ENCODE peak calls at places on chromosome 3, in four cellular contexts. S, E, L and H are unnamed samples.

GRCh38 chr3:61560452-61561373 is 658 bp upstream of the PTPRG start:
- DNase-seq in S (peak; percentile 95), E (no peak), L (peak; percentile 87), H (peak; percentile 88)

GRCh38 chr3:112327371-112327951 is 5.5 kb upstream of the CD200 start:
- DNase-seq in S (no peak), E (peak; percentile 69), L (no peak), H (no peak)

GRCh38 chr3:21643752-21644151 is 107.3 kb downstream of the ZNF385D start:
- DNase-seq in S (no peak), E (no peak), L (no peak), H (no peak)

GRCh38 chr3:60435941-60436650 is 815.2 kb downstream of the FHIT start:
- DNase-seq in S (no peak), E (no peak), L (no peak), H (no peak)

GRCh38 chr3:175748087-175748732 is 889.1 kb downstream of the NAALADL2 start:
- DNase-seq in S (no peak), E (peak; percentile 91), L (no peak), H (no peak)

GRCh38 chr3:70000563-70001081 is 1.1 kb downstream of the SAMMSON start:
- DNase-seq in S (no peak), E (peak; percentile 5), L (no peak), H (no peak)

GRCh38 chr3:126179825-126180476 is 435 bp downstream of the ALDH1L1 start:
- DNase-seq in S (peak; percentile 85), E (no peak), L (peak; percentile 51), H (peak; percentile 67)

GRCh38 chr3:32447865-32448400 is 54.7 kb downstream of the CMTM6 start:
- DNase-seq in S (no peak), E (no peak), L (no peak), H (no peak)

GRCh38 chr3:191372122-191372521 is 41.8 kb upstream of the UTS2B start:
- DNase-seq in S (no peak), E (no peak), L (no peak), H (no peak)

GRCh38 chr3:133303430-133303829 is 96.4 kb upstream of the BFSP2 start:
- DNase-seq in S (no peak), E (no peak), L (no peak), H (no peak)

GRCh38 chr3:17132286-17133115 is 247.7 kb downstream of the PLCL2 start:
- DNase-seq in S (no peak), E (no peak), L (no peak), H (no peak)

GRCh38 chr3:108127301-108127988 is 36.6 kb upstream of the CD47 start:
- DNase-seq in S (no peak), E (no peak), L (no peak), H (no peak)

GRCh38 chr3:108125151-108125540 is 34.3 kb upstream of the CD47 start:
- DNase-seq in S (no peak), E (no peak), L (no peak), H (no peak)

GRCh38 chr3:108124337-108125150 is 33.7 kb upstream of the CD47 start:
- DNase-seq in S (no peak), E (no peak), L (no peak), H (no peak)

GRCh38 chr3:108125550-108126071 is 34.8 kb upstream of the CD47 start:
- DNase-seq in S (no peak), E (no peak), L (no peak), H (no peak)

DNA sequence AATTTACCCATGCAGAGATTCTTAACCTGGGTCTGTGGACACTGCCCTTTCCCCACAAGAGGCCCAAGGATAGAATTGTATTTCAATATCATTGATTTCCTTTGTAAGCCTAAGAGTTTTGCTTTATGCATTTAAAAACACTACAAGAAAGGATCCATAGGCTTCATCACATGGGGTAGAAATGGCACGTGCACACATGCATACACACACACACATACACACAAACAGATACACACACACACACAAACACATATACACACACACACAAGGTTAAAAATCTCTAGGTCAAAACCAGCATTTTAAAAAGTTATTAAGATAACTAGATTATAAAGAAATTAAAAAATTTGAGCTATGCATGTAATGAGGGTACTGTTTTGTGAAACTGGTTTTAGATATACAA is 35.5 kb upstream of the CD47 start:
- DNase-seq in S (no peak), E (no peak), L (no peak), H (no peak)
- H3K4me1 ChIP-seq in S (no peaks in the 10 kb centered on the region), E (peaks cover 15% of the 10 kb centered on the region), L (peaks cover 8% of the 10 kb centered on the region), H (peaks cover 6% of the 10 kb centered on the region)

DNA sequence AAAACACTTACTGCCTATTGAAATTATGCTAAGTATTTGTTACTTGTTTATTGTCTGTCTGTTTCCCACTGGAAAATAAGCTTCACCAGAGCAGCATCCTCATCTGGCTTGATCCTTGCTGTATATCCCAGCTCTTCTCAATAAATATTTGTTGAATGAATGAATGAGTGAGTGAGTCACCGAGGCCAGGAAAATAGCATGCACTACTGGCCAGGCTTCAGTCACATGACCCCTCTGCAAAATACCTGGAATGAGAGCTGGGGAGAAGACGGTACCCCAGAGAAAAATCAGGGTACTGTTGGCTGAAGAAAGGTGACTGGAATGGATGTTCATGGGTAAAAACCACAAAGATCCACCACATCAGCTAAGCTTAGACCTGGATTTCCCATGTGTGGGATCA is 331.9 kb downstream of the SHQ1 start:
- DNase-seq in S (no peak), E (peak; percentile 28), L (no peak), H (no peak)
- H3K4me1 ChIP-seq in S (no peaks in the 10 kb centered on the region), E (peaks cover 28% of the 10 kb centered on the region), L (no peaks in the 10 kb centered on the region), H (no peaks in the 10 kb centered on the region)

DNA sequence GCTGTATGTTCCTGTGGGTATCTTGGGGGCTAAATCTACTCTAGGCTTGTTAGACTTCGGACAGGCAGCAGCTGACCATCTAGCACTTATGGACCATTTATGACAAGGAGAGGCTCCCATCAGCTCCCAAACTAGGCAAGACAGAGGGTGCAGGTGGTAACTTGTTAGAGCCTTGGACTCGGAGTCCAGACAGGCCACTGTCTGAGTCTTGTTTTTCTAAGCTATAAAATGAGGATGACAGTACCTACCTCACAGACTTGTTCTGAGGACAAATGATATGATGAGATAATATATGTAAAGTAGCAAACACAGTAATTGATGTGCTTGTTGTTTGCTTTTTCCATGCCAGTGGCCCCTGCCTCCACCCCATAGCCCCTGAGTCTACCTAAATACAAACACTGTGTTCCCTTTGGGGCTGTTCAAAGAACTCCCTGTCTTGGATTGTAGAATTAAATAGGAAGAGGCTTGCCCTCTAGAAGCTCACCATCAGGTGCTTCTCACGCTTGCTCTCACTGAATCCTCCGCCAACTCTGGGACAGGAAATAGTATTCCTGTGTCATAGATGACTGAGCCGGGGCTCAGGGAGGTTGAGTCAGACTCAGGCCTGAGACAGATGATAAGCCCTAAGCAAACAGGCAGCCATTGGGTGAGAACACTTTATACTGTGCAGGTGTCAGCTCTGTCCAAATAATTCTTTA is 58.7 kb downstream of the EPHB3 start:
- DNase-seq in S (no peak), E (peak; percentile 73), L (no peak), H (no peak)
- H3K4me1 ChIP-seq in S (peaks cover 11% of the 10 kb centered on the region), E (peaks cover 6% of the 10 kb centered on the region), L (peaks cover 11% of the 10 kb centered on the region), H (peaks cover 25% of the 10 kb centered on the region)

GRCh38 chr3:122101646-122102045 is 46.5 kb downstream of the CD86 start:
- DNase-seq in S (no peak), E (peak; percentile 87), L (no peak), H (no peak)
- H3K4me1 ChIP-seq in S (no peaks in the 10 kb centered on the region), E (no peaks in the 10 kb centered on the region), L (no peaks in the 10 kb centered on the region), H (peaks cover 3% of the 10 kb centered on the region)

DNA sequence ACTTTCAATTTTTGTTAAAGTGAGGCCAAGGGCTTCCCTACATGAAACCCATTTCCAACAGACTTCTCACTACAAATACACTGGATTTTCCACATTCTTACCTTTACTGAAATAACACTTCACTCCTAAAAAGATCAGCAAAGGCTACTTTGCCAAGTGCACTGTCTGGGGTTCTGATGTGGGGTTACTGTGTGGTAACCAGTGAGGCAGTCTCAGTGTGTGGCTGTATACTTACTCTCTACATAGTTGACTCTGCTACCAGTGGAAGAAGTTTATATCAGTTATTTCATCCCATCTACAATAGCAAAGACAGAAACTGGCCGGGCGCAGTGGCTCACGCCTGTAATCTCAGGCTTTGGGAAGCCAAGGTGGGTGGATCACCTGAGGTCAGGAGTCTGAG is 5.6 kb downstream of the WDR82 start:
- DNase-seq in S (no peak), E (no peak), L (no peak), H (no peak)
- H3K4me1 ChIP-seq in S (peaks cover 14% of the 10 kb centered on the region), E (peaks cover 23% of the 10 kb centered on the region), L (peaks cover 82% of the 10 kb centered on the region), H (peaks cover 99% of the 10 kb centered on the region)

DNA sequence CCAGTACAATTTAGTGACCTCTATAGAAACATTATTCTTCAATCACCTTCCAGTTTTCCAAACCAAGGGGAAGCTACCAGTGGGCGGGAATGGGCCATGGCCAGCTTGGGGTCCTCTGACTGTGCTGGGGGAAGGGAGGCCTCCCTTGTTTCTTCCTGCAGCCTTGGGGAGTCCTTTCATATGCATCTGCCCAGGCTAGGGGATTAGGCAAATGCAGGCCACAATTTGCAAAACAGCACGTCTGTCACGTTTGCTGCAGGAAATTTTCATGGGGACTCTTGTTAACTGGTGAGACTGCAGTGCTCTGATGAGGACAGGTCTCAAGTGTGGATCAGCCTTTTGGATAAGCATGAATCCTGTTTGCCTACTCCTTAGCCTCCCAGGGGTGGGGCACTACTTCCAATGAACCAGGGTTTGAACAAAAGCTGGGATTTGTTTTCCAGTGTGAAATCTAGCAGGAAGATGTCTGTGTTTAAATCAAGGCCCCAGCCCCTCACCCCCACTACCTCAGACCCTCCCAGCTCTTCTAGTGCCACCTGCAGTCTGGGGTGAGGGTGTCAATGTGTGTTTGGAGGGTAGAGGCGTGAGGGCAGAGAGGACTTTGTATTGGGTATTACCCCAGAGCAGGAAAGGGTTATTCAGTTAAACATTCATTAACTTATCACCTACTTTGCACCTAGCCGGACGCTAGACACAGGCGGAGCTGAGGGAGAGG is 219.9 kb downstream of the OPA1 start:
- DNase-seq in S (no peak), E (no peak), L (no peak), H (no peak)
- H3K4me1 ChIP-seq in S (no peaks in the 10 kb centered on the region), E (no peaks in the 10 kb centered on the region), L (peaks cover 8% of the 10 kb centered on the region), H (no peaks in the 10 kb centered on the region)